ENCODE peak calls at places on chromosomes 12 and 14, in eight cellular contexts. H is mesendoderm; R is activated CD4-positive, alpha-beta T cell treated with anti-CD3 and anti-CD28 coated beads, Interleukin-2, amount 50 U/mL, for 48 hours; T is H4; A is HT1080; M is NCI-H1694 treated with DMSO at 0.1 percent for 48 hours; F is HEK293T; I is small intestine. L is an unnamed sample.
A peak's percentile ranks its signal among the peaks of the same experiment; 100 is the strongest.

GRCh38 chr14:103679351-103679750 is 35.9 kb downstream of the XRCC3 start:
- DNase-seq in F (peak; percentile 55), A (no peak), T (no peak), H (peak; percentile 47), M (peak; percentile 83), I (peak; percentile 11), R (peak; percentile 52), L (peak; percentile 38)

GRCh38 chr14:93734086-93734822 is 54.0 kb downstream of the PRIMA1 start:
- DNase-seq in R (no peak), M (no peak), A (no peak), I (no peak), H (peak; percentile 38), T (no peak), F (peak; percentile 51), L (peak; percentile 31)

GRCh38 chr14:38948576-38948975 is 154.5 kb downstream of the SEC23A start:
- DNase-seq in F (no peak), I (no peak), R (no peak), H (no peak), M (no peak), A (no peak), T (no peak), L (no peak)

GRCh38 chr14:33282181-33282580 is 343.5 kb downstream of the NPAS3 start:
- DNase-seq in T (no peak), H (no peak), R (no peak), A (no peak), I (no peak), M (no peak), F (no peak), L (no peak)

GRCh38 chr12:69475237-69475984 is 5.2 kb downstream of the FRS2 start:
- DNase-seq in F (no peak), H (no peak), R (no peak), M (no peak), T (no peak), I (no peak), A (no peak), L (no peak)

GRCh38 chr14:68081489-68081888 is 261.9 kb downstream of the RAD51B start:
- DNase-seq in F (no peak), H (no peak), R (no peak), T (no peak), I (no peak), M (no peak), A (no peak), L (no peak)

GRCh38 chr12:2959194-2959507 is at the start of gene TEAD4:
- DNase-seq in M (peak; percentile 56), R (peak; percentile 48), T (peak; percentile 81), I (peak; percentile 62), H (peak; percentile 95), A (peak; percentile 69), F (peak; percentile 84), L (peak; percentile 72)

GRCh38 chr14:76761198-76761848 is at the start of gene VASH1:
- DNase-seq in A (peak; percentile 69), F (peak; percentile 85), R (peak; percentile 74), H (peak; percentile 82), M (peak; percentile 72), T (peak; percentile 37), I (peak; percentile 38), L (peak; percentile 48)

GRCh38 chr12:116434155-116435065 is 124.8 kb upstream of the MAP1LC3B2 start:
- DNase-seq in H (peak; percentile 95), I (peak; percentile 69), R (no peak), M (no peak), A (peak; percentile 92), T (peak; percentile 94), F (no peak), L (peak; percentile 82)

GRCh38 chr12:120688527-120689071 is 1.6 kb downstream of the MLEC start:
- DNase-seq in A (no peak), I (peak; percentile 94), M (no peak), R (no peak), H (no peak), F (no peak), T (no peak), L (peak; percentile 70)

GRCh38 chr14:90412058-90412457 is 15.2 kb downstream of the CALM1 start:
- DNase-seq in I (no peak), R (no peak), H (no peak), M (no peak), T (no peak), A (no peak), F (no peak), L (no peak)

GRCh38 chr12:32107376-32108267 is 975 bp downstream of the BICD1 start:
- DNase-seq in T (peak; percentile 51), I (peak; percentile 9), F (peak; percentile 27), H (peak; percentile 74), R (peak; percentile 50), M (peak; percentile 70), A (peak; percentile 79), L (peak; percentile 18)

GRCh38 chr12:67957383-67957782 is 31.9 kb upstream of the IFNG-AS1 start:
- DNase-seq in H (no peak), A (no peak), F (no peak), M (no peak), T (no peak), R (no peak), I (no peak), L (no peak)